ENCODE peak calls at places on chromosomes 11 and 22, in eight cellular contexts. One of them, this sample, is unnamed.

GRCh38 chr11:128745296-128746183 is 51.7 kb downstream of the FLI1 start:
- DNase-seq in stimulated activated CD8-positive, alpha-beta memory T cell treated with anti-CD3 and anti-CD28 coated beads, Interleukin-2, amount 100 ng/mL, for 48 hours: no peak
- DNase-seq in foreskin fibroblast: peak; percentile 44
- DNase-seq in GM12878: no peak
- DNase-seq in KBM-7: no peak
- DNase-seq in NCI-H2081: no peak
- DNase-seq in coronary artery: no peak
- DNase-seq in body of pancreas: no peak
- DNase-seq in this sample: no peak

GRCh38 chr11:95108159-95108611 is 18.5 kb downstream of the ENDOD1 start:
- DNase-seq in coronary artery: no peak
- DNase-seq in stimulated activated CD8-positive, alpha-beta memory T cell treated with anti-CD3 and anti-CD28 coated beads, Interleukin-2, amount 100 ng/mL, for 48 hours: no peak
- DNase-seq in KBM-7: peak; percentile 15
- DNase-seq in body of pancreas: peak; percentile 34
- DNase-seq in foreskin fibroblast: peak; percentile 40
- DNase-seq in NCI-H2081: no peak
- DNase-seq in GM12878: no peak
- DNase-seq in this sample: no peak

GRCh38 chr22:43268261-43268660 is 74.9 kb downstream of the SCUBE1 start:
- DNase-seq in GM12878: no peak
- DNase-seq in foreskin fibroblast: no peak
- DNase-seq in KBM-7: no peak
- DNase-seq in NCI-H2081: no peak
- DNase-seq in stimulated activated CD8-positive, alpha-beta memory T cell treated with anti-CD3 and anti-CD28 coated beads, Interleukin-2, amount 100 ng/mL, for 48 hours: no peak
- DNase-seq in body of pancreas: no peak
- DNase-seq in coronary artery: no peak
- DNase-seq in this sample: no peak

GRCh38 chr11:117328414-117329010 is 858 bp downstream of the CEP164 start:
- DNase-seq in NCI-H2081: peak; percentile 41
- DNase-seq in stimulated activated CD8-positive, alpha-beta memory T cell treated with anti-CD3 and anti-CD28 coated beads, Interleukin-2, amount 100 ng/mL, for 48 hours: no peak
- DNase-seq in coronary artery: no peak
- DNase-seq in foreskin fibroblast: peak; percentile 62
- DNase-seq in body of pancreas: peak; percentile 47
- DNase-seq in GM12878: no peak
- DNase-seq in KBM-7: no peak
- DNase-seq in this sample: peak; percentile 45

GRCh38 chr11:8090756-8091155 is 9.7 kb downstream of the TUB start:
- DNase-seq in coronary artery: no peak
- DNase-seq in GM12878: no peak
- DNase-seq in body of pancreas: peak; percentile 22
- DNase-seq in KBM-7: peak; percentile 47
- DNase-seq in NCI-H2081: no peak
- DNase-seq in stimulated activated CD8-positive, alpha-beta memory T cell treated with anti-CD3 and anti-CD28 coated beads, Interleukin-2, amount 100 ng/mL, for 48 hours: peak; percentile 15
- DNase-seq in foreskin fibroblast: peak; percentile 67
- DNase-seq in this sample: peak; percentile 37

GRCh38 chr22:28116261-28116673 is 197.2 kb upstream of the PITPNB start:
- DNase-seq in body of pancreas: peak; percentile 67
- DNase-seq in foreskin fibroblast: peak; percentile 94
- DNase-seq in stimulated activated CD8-positive, alpha-beta memory T cell treated with anti-CD3 and anti-CD28 coated beads, Interleukin-2, amount 100 ng/mL, for 48 hours: no peak
- DNase-seq in coronary artery: no peak
- DNase-seq in KBM-7: no peak
- DNase-seq in NCI-H2081: no peak
- DNase-seq in GM12878: no peak
- DNase-seq in this sample: no peak

GRCh38 chr11:61627831-61628753 is 47.2 kb upstream of the SYT7 start:
- DNase-seq in stimulated activated CD8-positive, alpha-beta memory T cell treated with anti-CD3 and anti-CD28 coated beads, Interleukin-2, amount 100 ng/mL, for 48 hours: peak; percentile 34
- DNase-seq in body of pancreas: peak; percentile 82
- DNase-seq in GM12878: no peak
- DNase-seq in KBM-7: peak; percentile 38
- DNase-seq in foreskin fibroblast: peak; percentile 93
- DNase-seq in coronary artery: no peak
- DNase-seq in NCI-H2081: peak; percentile 49
- DNase-seq in this sample: peak; percentile 47

GRCh38 chr22:45878901-45879551 is 97.9 kb downstream of the WNT7B start:
- DNase-seq in body of pancreas: no peak
- DNase-seq in KBM-7: no peak
- DNase-seq in coronary artery: no peak
- DNase-seq in GM12878: no peak
- DNase-seq in foreskin fibroblast: no peak
- DNase-seq in NCI-H2081: no peak
- DNase-seq in stimulated activated CD8-positive, alpha-beta memory T cell treated with anti-CD3 and anti-CD28 coated beads, Interleukin-2, amount 100 ng/mL, for 48 hours: no peak
- DNase-seq in this sample: no peak

GRCh38 chr22:32043391-32043790 is 330 bp downstream of the SLC5A1 start:
- DNase-seq in stimulated activated CD8-positive, alpha-beta memory T cell treated with anti-CD3 and anti-CD28 coated beads, Interleukin-2, amount 100 ng/mL, for 48 hours: no peak
- DNase-seq in NCI-H2081: no peak
- DNase-seq in foreskin fibroblast: no peak
- DNase-seq in GM12878: no peak
- DNase-seq in body of pancreas: no peak
- DNase-seq in KBM-7: no peak
- DNase-seq in coronary artery: no peak
- DNase-seq in this sample: no peak

GRCh38 chr11:1281974-1282365 is 27.5 kb downstream of the TOLLIP start:
- DNase-seq in foreskin fibroblast: peak; percentile 27
- DNase-seq in body of pancreas: no peak
- DNase-seq in NCI-H2081: no peak
- DNase-seq in stimulated activated CD8-positive, alpha-beta memory T cell treated with anti-CD3 and anti-CD28 coated beads, Interleukin-2, amount 100 ng/mL, for 48 hours: no peak
- DNase-seq in coronary artery: no peak
- DNase-seq in GM12878: no peak
- DNase-seq in KBM-7: no peak
- DNase-seq in this sample: no peak

GRCh38 chr11:10807629-10808552 is 835 bp downstream of the EIF4G2 start:
- DNase-seq in body of pancreas: peak; percentile 63
- DNase-seq in KBM-7: peak; percentile 59
- DNase-seq in foreskin fibroblast: peak; percentile 67
- DNase-seq in NCI-H2081: peak; percentile 73
- DNase-seq in GM12878: no peak
- DNase-seq in coronary artery: peak; percentile 86
- DNase-seq in stimulated activated CD8-positive, alpha-beta memory T cell treated with anti-CD3 and anti-CD28 coated beads, Interleukin-2, amount 100 ng/mL, for 48 hours: no peak
- DNase-seq in this sample: peak; percentile 37

GRCh38 chr11:12185914-12186313 is 75.5 kb downstream of the MICAL2 start:
- DNase-seq in NCI-H2081: no peak
- DNase-seq in body of pancreas: no peak
- DNase-seq in coronary artery: no peak
- DNase-seq in foreskin fibroblast: no peak
- DNase-seq in KBM-7: no peak
- DNase-seq in GM12878: no peak
- DNase-seq in stimulated activated CD8-positive, alpha-beta memory T cell treated with anti-CD3 and anti-CD28 coated beads, Interleukin-2, amount 100 ng/mL, for 48 hours: no peak
- DNase-seq in this sample: peak; percentile 25

GRCh38 chr11:111417766-111418435 is 38.8 kb upstream of the POU2AF1 start:
- DNase-seq in stimulated activated CD8-positive, alpha-beta memory T cell treated with anti-CD3 and anti-CD28 coated beads, Interleukin-2, amount 100 ng/mL, for 48 hours: no peak
- DNase-seq in body of pancreas: peak; percentile 63
- DNase-seq in NCI-H2081: no peak
- DNase-seq in GM12878: peak; percentile 96
- DNase-seq in coronary artery: no peak
- DNase-seq in foreskin fibroblast: peak; percentile 66
- DNase-seq in KBM-7: no peak
- DNase-seq in this sample: no peak

GRCh38 chr11:91257593-91258170 is 966.9 kb upstream of the FAT3 start:
- DNase-seq in KBM-7: no peak
- DNase-seq in body of pancreas: no peak
- DNase-seq in foreskin fibroblast: peak; percentile 7
- DNase-seq in coronary artery: no peak
- DNase-seq in GM12878: no peak
- DNase-seq in NCI-H2081: no peak
- DNase-seq in stimulated activated CD8-positive, alpha-beta memory T cell treated with anti-CD3 and anti-CD28 coated beads, Interleukin-2, amount 100 ng/mL, for 48 hours: no peak
- DNase-seq in this sample: no peak

GRCh38 chr11:64444838-64445441 is 86.0 kb downstream of the RPS6KA4 start:
- DNase-seq in body of pancreas: peak; percentile 36
- DNase-seq in NCI-H2081: no peak
- DNase-seq in foreskin fibroblast: peak; percentile 35
- DNase-seq in coronary artery: no peak
- DNase-seq in GM12878: no peak
- DNase-seq in stimulated activated CD8-positive, alpha-beta memory T cell treated with anti-CD3 and anti-CD28 coated beads, Interleukin-2, amount 100 ng/mL, for 48 hours: no peak
- DNase-seq in KBM-7: peak; percentile 32
- DNase-seq in this sample: no peak

GRCh38 chr11:8262552-8263108 is 1.0 kb downstream of the LMO1 start:
- DNase-seq in KBM-7: peak; percentile 47
- DNase-seq in coronary artery: peak; percentile 71
- DNase-seq in NCI-H2081: peak; percentile 44
- DNase-seq in foreskin fibroblast: peak; percentile 82
- DNase-seq in stimulated activated CD8-positive, alpha-beta memory T cell treated with anti-CD3 and anti-CD28 coated beads, Interleukin-2, amount 100 ng/mL, for 48 hours: peak; percentile 18
- DNase-seq in body of pancreas: peak; percentile 40
- DNase-seq in GM12878: no peak
- DNase-seq in this sample: peak; percentile 13

GRCh38 chr11:57493507-57494503 is 21.7 kb downstream of the SLC43A1 start:
- DNase-seq in KBM-7: peak; percentile 59
- DNase-seq in body of pancreas: peak; percentile 85
- DNase-seq in GM12878: no peak
- DNase-seq in NCI-H2081: peak; percentile 48
- DNase-seq in coronary artery: no peak
- DNase-seq in foreskin fibroblast: peak; percentile 51
- DNase-seq in stimulated activated CD8-positive, alpha-beta memory T cell treated with anti-CD3 and anti-CD28 coated beads, Interleukin-2, amount 100 ng/mL, for 48 hours: peak; percentile 67
- DNase-seq in this sample: no peak

GRCh38 chr11:94768602-94769511 is 701 bp downstream of the AMOTL1 start:
- DNase-seq in NCI-H2081: peak; percentile 57
- DNase-seq in stimulated activated CD8-positive, alpha-beta memory T cell treated with anti-CD3 and anti-CD28 coated beads, Interleukin-2, amount 100 ng/mL, for 48 hours: no peak
- DNase-seq in body of pancreas: peak; percentile 31
- DNase-seq in KBM-7: peak; percentile 37
- DNase-seq in coronary artery: no peak
- DNase-seq in GM12878: no peak
- DNase-seq in foreskin fibroblast: peak; percentile 74
- DNase-seq in this sample: no peak

GRCh38 chr11:10674440-10674855 is 19.1 kb downstream of the IRAG1 start:
- DNase-seq in coronary artery: peak; percentile 84
- DNase-seq in NCI-H2081: no peak
- DNase-seq in foreskin fibroblast: peak; percentile 48
- DNase-seq in GM12878: no peak
- DNase-seq in body of pancreas: peak; percentile 33
- DNase-seq in KBM-7: no peak
- DNase-seq in stimulated activated CD8-positive, alpha-beta memory T cell treated with anti-CD3 and anti-CD28 coated beads, Interleukin-2, amount 100 ng/mL, for 48 hours: no peak
- DNase-seq in this sample: no peak

GRCh38 chr11:125470355-125470754 is 25.7 kb downstream of the FEZ1 start:
- DNase-seq in GM12878: no peak
- DNase-seq in foreskin fibroblast: no peak
- DNase-seq in coronary artery: no peak
- DNase-seq in stimulated activated CD8-positive, alpha-beta memory T cell treated with anti-CD3 and anti-CD28 coated beads, Interleukin-2, amount 100 ng/mL, for 48 hours: no peak
- DNase-seq in body of pancreas: no peak
- DNase-seq in NCI-H2081: no peak
- DNase-seq in KBM-7: no peak
- DNase-seq in this sample: no peak

GRCh38 chr11:1927151-1928037 is 7.9 kb downstream of the TNNT3 start:
- DNase-seq in GM12878: no peak
- DNase-seq in stimulated activated CD8-positive, alpha-beta memory T cell treated with anti-CD3 and anti-CD28 coated beads, Interleukin-2, amount 100 ng/mL, for 48 hours: no peak
- DNase-seq in foreskin fibroblast: peak; percentile 27
- DNase-seq in NCI-H2081: no peak
- DNase-seq in KBM-7: no peak
- DNase-seq in body of pancreas: no peak
- DNase-seq in coronary artery: no peak
- DNase-seq in this sample: no peak

GRCh38 chr22:45036154-45036553 is 26.3 kb upstream of the PHF21B start:
- DNase-seq in body of pancreas: no peak
- DNase-seq in stimulated activated CD8-positive, alpha-beta memory T cell treated with anti-CD3 and anti-CD28 coated beads, Interleukin-2, amount 100 ng/mL, for 48 hours: no peak
- DNase-seq in coronary artery: no peak
- DNase-seq in KBM-7: no peak
- DNase-seq in NCI-H2081: no peak
- DNase-seq in foreskin fibroblast: peak; percentile 21
- DNase-seq in GM12878: no peak
- DNase-seq in this sample: no peak

GRCh38 chr11:134374171-134374570 is 37.9 kb downstream of the B3GAT1 start:
- DNase-seq in body of pancreas: no peak
- DNase-seq in stimulated activated CD8-positive, alpha-beta memory T cell treated with anti-CD3 and anti-CD28 coated beads, Interleukin-2, amount 100 ng/mL, for 48 hours: no peak
- DNase-seq in GM12878: no peak
- DNase-seq in coronary artery: no peak
- DNase-seq in foreskin fibroblast: no peak
- DNase-seq in KBM-7: no peak
- DNase-seq in NCI-H2081: peak; percentile 17
- DNase-seq in this sample: no peak

GRCh38 chr11:8814923-8815240 is 96.1 kb upstream of the AKIP1 start:
- DNase-seq in stimulated activated CD8-positive, alpha-beta memory T cell treated with anti-CD3 and anti-CD28 coated beads, Interleukin-2, amount 100 ng/mL, for 48 hours: no peak
- DNase-seq in body of pancreas: no peak
- DNase-seq in NCI-H2081: no peak
- DNase-seq in coronary artery: no peak
- DNase-seq in foreskin fibroblast: peak; percentile 37
- DNase-seq in GM12878: no peak
- DNase-seq in KBM-7: no peak
- DNase-seq in this sample: no peak

GRCh38 chr22:20130319-20130718 is 1.3 kb upstream of the ZDHHC8 start:
- DNase-seq in KBM-7: no peak
- DNase-seq in stimulated activated CD8-positive, alpha-beta memory T cell treated with anti-CD3 and anti-CD28 coated beads, Interleukin-2, amount 100 ng/mL, for 48 hours: no peak
- DNase-seq in NCI-H2081: peak; percentile 25
- DNase-seq in coronary artery: no peak
- DNase-seq in foreskin fibroblast: no peak
- DNase-seq in body of pancreas: peak; percentile 25
- DNase-seq in GM12878: no peak
- DNase-seq in this sample: no peak

This sample was measured in NCI-H2227 treated with DMSO at 0.1 percent for 48 hours.